ENCODE peak calls at places on chromosomes 1 and 21, in ten cellular contexts. K is HCEC 1CT; N is germinal center; A is stimulated activated CD4-positive, alpha-beta T cell treated with anti-CD3 and anti-CD28 coated beads, TNF-alpha, amount 100 ng/mL, for 1 hour; E is activated CD4-positive, alpha-beta T cell treated with anti-CD3 and anti-CD28 coated beads for 24 hours; B is RWPE1; W is HCT116; X is right cardiac atrium; G is occipital lobe; L is hepatic stellate cell. Q is an unnamed sample.

GRCh38 chr1:167648252-167648849 is 18.3 kb downstream of the RCSD1 start:
- DNase-seq in K (no peak), N (no peak), A (no peak), E (no peak), B (no peak), W (no peak), X (no peak), G (no peak), L (no peak), Q (no peak)

GRCh38 chr1:21262282-21263051 is 27.8 kb downstream of the ECE1 start:
- DNase-seq in K (peak), N (no peak), A (no peak), E (no peak), B (no peak), W (no peak), X (peak), G (no peak), L (peak), Q (peak)

GRCh38 chr1:212858461-212859265 is 588 bp downstream of the FLVCR1 start:
- DNase-seq in K (peak), N (peak), A (no peak), E (no peak), B (peak), W (no peak), X (peak), G (no peak), L (peak), Q (peak)

GRCh38 chr1:27536767-27537166 is 46.8 kb upstream of the WASF2 start:
- DNase-seq in K (peak), N (no peak), A (no peak), E (no peak), B (no peak), W (no peak), X (peak), G (peak), L (peak), Q (peak)

GRCh38 chr1:50873458-50874187 is 86.4 kb downstream of the FAF1 start:
- DNase-seq in K (peak), N (peak), A (peak), E (peak), B (peak), W (peak), X (peak), G (no peak), L (peak), Q (peak)

GRCh38 chr21:45135122-45135521 is 60.7 kb downstream of the ADARB1 start:
- DNase-seq in K (no peak), N (no peak), A (no peak), E (no peak), B (no peak), W (no peak), X (no peak), G (no peak), L (no peak), Q (no peak)

GRCh38 chr1:213053455-213053854 is 2.4 kb downstream of the RPS6KC1 start:
- DNase-seq in K (no peak), N (no peak), A (no peak), E (no peak), B (no peak), W (no peak), X (no peak), G (no peak), L (no peak), Q (no peak)

GRCh38 chr1:158055854-158056253 is 62.4 kb downstream of the KIRREL1 start:
- DNase-seq in K (no peak), N (no peak), A (no peak), E (no peak), B (no peak), W (no peak), X (peak), G (no peak), L (no peak), Q (no peak)

GRCh38 chr1:47650205-47650604 is 212.4 kb downstream of the FOXD2 start:
- DNase-seq in K (peak), N (no peak), A (no peak), E (no peak), B (peak), W (peak), X (no peak), G (no peak), L (peak), Q (no peak)

GRCh38 chr21:45456014-45456835 is 51.3 kb downstream of the COL18A1 start:
- DNase-seq in K (no peak), N (no peak), A (no peak), E (no peak), B (no peak), W (no peak), X (peak), G (no peak), L (no peak), Q (no peak)

GRCh38 chr1:223783676-223784075 is 62.1 kb downstream of the TP53BP2 start:
- DNase-seq in K (no peak), N (no peak), A (no peak), E (no peak), B (no peak), W (no peak), X (no peak), G (no peak), L (no peak), Q (no peak)

GRCh38 chr1:180632326-180633088 is 685 bp downstream of the XPR1 start:
- DNase-seq in K (peak), N (peak), A (peak), E (peak), B (peak), W (no peak), X (peak), G (peak), L (peak), Q (peak)

GRCh38 chr1:180545991-180546390 is 12.8 kb upstream of the OVAAL start:
- DNase-seq in K (no peak), N (no peak), A (no peak), E (no peak), B (no peak), W (no peak), X (no peak), G (no peak), L (no peak), Q (no peak)

GRCh38 chr21:33067457-33067856 is 2.5 kb upstream of the OLIG1 start:
- DNase-seq in K (no peak), N (no peak), A (no peak), E (no peak), B (no peak), W (no peak), X (no peak), G (no peak), L (no peak), Q (no peak)

GRCh38 chr1:224183591-224184312 is 712 bp downstream of the DEGS1 start:
- DNase-seq in K (peak), N (peak), A (peak), E (peak), B (peak), W (no peak), X (peak), G (peak), L (peak), Q (peak)

GRCh38 chr1:26471201-26471497 is 1.1 kb upstream of the HMGN2 start:
- DNase-seq in K (no peak), N (peak), A (no peak), E (no peak), B (no peak), W (no peak), X (no peak), G (no peak), L (no peak), Q (no peak)

GRCh38 chr1:15459771-15460719 is 3.5 kb downstream of the CELA2A start:
- DNase-seq in K (no peak), N (no peak), A (no peak), E (no peak), B (no peak), W (no peak), X (no peak), G (no peak), L (no peak), Q (no peak)

GRCh38 chr1:174399211-174399610 is 48.6 kb upstream of the GPR52 start:
- DNase-seq in K (no peak), N (no peak), A (no peak), E (no peak), B (no peak), W (no peak), X (no peak), G (no peak), L (no peak), Q (no peak)

GRCh38 chr1:19654886-19655717 is 9.6 kb upstream of the HTR6 start:
- DNase-seq in K (no peak), N (no peak), A (no peak), E (no peak), B (no peak), W (no peak), X (peak), G (no peak), L (no peak), Q (no peak)

GRCh38 chr21:17597680-17598079 is 15.0 kb downstream of the BTG3 start:
- DNase-seq in K (no peak), N (no peak), A (no peak), E (no peak), B (no peak), W (no peak), X (no peak), G (no peak), L (no peak), Q (no peak)

GRCh38 chr1:234512376-234512965 is 33.5 kb upstream of the TARBP1 start:
- DNase-seq in K (no peak), N (no peak), A (no peak), E (no peak), B (no peak), W (no peak), X (peak), G (no peak), L (no peak), Q (no peak)

GRCh38 chr1:34165422-34165921 is 442 bp upstream of the CSMD2 start:
- DNase-seq in K (no peak), N (no peak), A (no peak), E (no peak), B (no peak), W (no peak), X (no peak), G (no peak), L (no peak), Q (no peak)

GRCh38 chr1:39808784-39809517 is 20.3 kb upstream of the BMP8B start:
- DNase-seq in K (no peak), N (no peak), A (no peak), E (no peak), B (no peak), W (no peak), X (no peak), G (no peak), L (no peak), Q (no peak)

GRCh38 chr1:198199105-198199504 is 42.3 kb downstream of the NEK7 start:
- DNase-seq in K (no peak), N (peak), A (no peak), E (no peak), B (no peak), W (no peak), X (no peak), G (no peak), L (no peak), Q (no peak)

GRCh38 chr1:153288634-153289275 is 24.0 kb downstream of the PGLYRP3 start:
- DNase-seq in K (no peak), N (peak), A (no peak), E (peak), B (peak), W (peak), X (no peak), G (no peak), L (peak), Q (no peak)

GRCh38 chr1:76040327-76040868 is 34.1 kb upstream of the ST6GALNAC3 start:
- DNase-seq in K (no peak), N (no peak), A (no peak), E (no peak), B (no peak), W (no peak), X (no peak), G (no peak), L (no peak), Q (no peak)

GRCh38 chr1:110190282-110190929 is 19.7 kb upstream of the KCNC4 start:
- DNase-seq in K (no peak), N (no peak), A (no peak), E (no peak), B (no peak), W (no peak), X (peak), G (no peak), L (no peak), Q (peak)

Q was measured in heart right ventricle.